ENCODE peak calls at places on chromosomes 1 and 21, in six cellular contexts. C, I, R, B, X and J are unnamed samples.

GRCh38 chr1:20279507-20279906 is 11.2 kb upstream of the VWA5B1 start:
- DNase-seq in C (peak), I (no peak), R (no peak), B (no peak), X (no peak), J (no peak)

GRCh38 chr1:231629132-231629531 is 2.5 kb downstream of the DISC1 start:
- DNase-seq in C (no peak), I (no peak), R (no peak), B (no peak), X (peak), J (no peak)

GRCh38 chr1:226825037-226825745 is 45.2 kb upstream of the PSEN2 start:
- DNase-seq in C (peak), I (no peak), R (no peak), B (no peak), X (no peak), J (no peak)

GRCh38 chr1:11649624-11650330 is 4.5 kb downstream of the FBXO2 start:
- DNase-seq in C (no peak), I (no peak), R (no peak), B (no peak), X (no peak), J (no peak)

GRCh38 chr1:214281902-214282695 is 1.1 kb downstream of the SMYD2 start:
- DNase-seq in C (no peak), I (no peak), R (peak), B (no peak), X (peak), J (peak)

GRCh38 chr1:154198756-154199562 is 7.1 kb upstream of the TPM3 start:
- DNase-seq in C (peak), I (peak), R (peak), B (no peak), X (no peak), J (peak)

GRCh38 chr1:116496380-116496779 is 74.4 kb downstream of the CD58 start:
- DNase-seq in C (peak), I (no peak), R (peak), B (no peak), X (peak), J (no peak)

GRCh38 chr1:2452583-2453315 is 23.3 kb upstream of the PLCH2 start:
- DNase-seq in C (no peak), I (no peak), R (no peak), B (no peak), X (no peak), J (peak)

GRCh38 chr1:21280011-21280471 is 10.2 kb downstream of the ECE1 start:
- DNase-seq in C (peak), I (no peak), R (no peak), B (no peak), X (peak), J (no peak)

GRCh38 chr21:20425856-20426255 is 572.4 kb upstream of the NCAM2 start:
- DNase-seq in C (no peak), I (no peak), R (no peak), B (no peak), X (no peak), J (no peak)

GRCh38 chr1:200518524-200518923 is 102.0 kb downstream of the KIF14 start:
- DNase-seq in C (no peak), I (no peak), R (no peak), B (no peak), X (no peak), J (no peak)

GRCh38 chr1:9143250-9143649 is 14.3 kb upstream of the GPR157 start:
- DNase-seq in C (no peak), I (no peak), R (no peak), B (no peak), X (no peak), J (no peak)

GRCh38 chr1:22808186-22808845 is 97.7 kb downstream of the EPHB2 start:
- DNase-seq in C (no peak), I (no peak), R (no peak), B (no peak), X (no peak), J (peak)

GRCh38 chr1:69911301-69911801 is 294.0 kb downstream of the LRRC40 start:
- DNase-seq in C (no peak), I (no peak), R (no peak), B (no peak), X (no peak), J (no peak)

GRCh38 chr1:93692451-93692861 is 10.8 kb upstream of the BCAR3 start:
- DNase-seq in C (no peak), I (no peak), R (no peak), B (no peak), X (no peak), J (no peak)

GRCh38 chr1:206581571-206581981 is 30.7 kb downstream of the EIF2D start:
- DNase-seq in C (no peak), I (peak), R (no peak), B (peak), X (no peak), J (no peak)